ENCODE peak calls at places on chromosomes 12 and 14, in nine cellular contexts. One of them, this sample, is unnamed.

GRCh38 chr14:104421892-104422291 is 157.7 kb upstream of the C14orf180 start:
- DNase-seq in GM23338: no peak
- DNase-seq in heart left ventricle: no peak
- DNase-seq in left ventricle myocardium inferior: no peak
- DNase-seq in breast epithelium: no peak
- DNase-seq in CD8-positive, alpha-beta T cell: no peak
- DNase-seq in tibial artery: no peak
- DNase-seq in tibial nerve: no peak
- DNase-seq in neural progenitor cell: no peak
- DNase-seq in this sample: no peak

GRCh38 chr12:106149096-106149784 is 10.5 kb upstream of the NUAK1 start:
- DNase-seq in breast epithelium: no peak
- DNase-seq in heart left ventricle: no peak
- DNase-seq in GM23338: peak; percentile 69
- DNase-seq in CD8-positive, alpha-beta T cell: no peak
- DNase-seq in left ventricle myocardium inferior: no peak
- DNase-seq in tibial nerve: no peak
- DNase-seq in tibial artery: no peak
- DNase-seq in neural progenitor cell: peak; percentile 33
- DNase-seq in this sample: no peak

GRCh38 chr14:85308531-85309300 is 221.2 kb upstream of the FLRT2 start:
- DNase-seq in tibial nerve: no peak
- DNase-seq in CD8-positive, alpha-beta T cell: no peak
- DNase-seq in breast epithelium: no peak
- DNase-seq in GM23338: no peak
- DNase-seq in tibial artery: no peak
- DNase-seq in heart left ventricle: no peak
- DNase-seq in neural progenitor cell: peak; percentile 2
- DNase-seq in left ventricle myocardium inferior: no peak
- DNase-seq in this sample: no peak

GRCh38 chr12:15979096-15980091 is 68.3 kb downstream of the DERA start:
- DNase-seq in CD8-positive, alpha-beta T cell: no peak
- DNase-seq in tibial nerve: no peak
- DNase-seq in breast epithelium: no peak
- DNase-seq in left ventricle myocardium inferior: no peak
- DNase-seq in neural progenitor cell: peak; percentile 36
- DNase-seq in heart left ventricle: no peak
- DNase-seq in GM23338: peak; percentile 67
- DNase-seq in tibial artery: no peak
- DNase-seq in this sample: no peak

GRCh38 chr12:4118601-4119156 is 154.9 kb upstream of the CCND2 start:
- DNase-seq in left ventricle myocardium inferior: no peak
- DNase-seq in CD8-positive, alpha-beta T cell: no peak
- DNase-seq in breast epithelium: no peak
- DNase-seq in GM23338: no peak
- DNase-seq in heart left ventricle: no peak
- DNase-seq in neural progenitor cell: no peak
- DNase-seq in tibial artery: no peak
- DNase-seq in tibial nerve: no peak
- DNase-seq in this sample: no peak

GRCh38 chr12:121775501-121775900 is 18.0 kb downstream of the RHOF start:
- DNase-seq in GM23338: no peak
- DNase-seq in heart left ventricle: no peak
- DNase-seq in neural progenitor cell: no peak
- DNase-seq in tibial nerve: no peak
- DNase-seq in breast epithelium: no peak
- DNase-seq in CD8-positive, alpha-beta T cell: no peak
- DNase-seq in left ventricle myocardium inferior: no peak
- DNase-seq in tibial artery: no peak
- DNase-seq in this sample: no peak

GRCh38 chr12:38921025-38921677 is 15.8 kb upstream of the CPNE8 start:
- DNase-seq in tibial artery: no peak
- DNase-seq in neural progenitor cell: peak; percentile 72
- DNase-seq in CD8-positive, alpha-beta T cell: no peak
- DNase-seq in heart left ventricle: peak; percentile 12
- DNase-seq in left ventricle myocardium inferior: peak; percentile 22
- DNase-seq in GM23338: peak; percentile 77
- DNase-seq in breast epithelium: peak; percentile 31
- DNase-seq in tibial nerve: peak; percentile 59
- DNase-seq in this sample: no peak

GRCh38 chr12:82880442-82880901 is 193.8 kb downstream of the TMTC2 start:
- DNase-seq in tibial nerve: no peak
- DNase-seq in breast epithelium: no peak
- DNase-seq in CD8-positive, alpha-beta T cell: no peak
- DNase-seq in tibial artery: no peak
- DNase-seq in heart left ventricle: no peak
- DNase-seq in GM23338: no peak
- DNase-seq in neural progenitor cell: peak; percentile 26
- DNase-seq in left ventricle myocardium inferior: no peak
- DNase-seq in this sample: no peak

GRCh38 chr14:92456215-92457017 is 57.2 kb upstream of the RIN3 start:
- DNase-seq in CD8-positive, alpha-beta T cell: no peak
- DNase-seq in left ventricle myocardium inferior: peak; percentile 52
- DNase-seq in GM23338: peak; percentile 87
- DNase-seq in neural progenitor cell: peak; percentile 83
- DNase-seq in tibial artery: no peak
- DNase-seq in breast epithelium: no peak
- DNase-seq in heart left ventricle: peak; percentile 67
- DNase-seq in tibial nerve: peak; percentile 58
- DNase-seq in this sample: no peak

GRCh38 chr12:77578471-77579262 is 252.0 kb upstream of the NAV3 start:
- DNase-seq in tibial artery: no peak
- DNase-seq in left ventricle myocardium inferior: no peak
- DNase-seq in tibial nerve: no peak
- DNase-seq in breast epithelium: no peak
- DNase-seq in neural progenitor cell: no peak
- DNase-seq in heart left ventricle: no peak
- DNase-seq in CD8-positive, alpha-beta T cell: no peak
- DNase-seq in GM23338: no peak
- DNase-seq in this sample: no peak

GRCh38 chr12:54355104-54355815 is 9.0 kb downstream of the GPR84 start:
- DNase-seq in heart left ventricle: no peak
- DNase-seq in GM23338: peak; percentile 78
- DNase-seq in neural progenitor cell: peak; percentile 89
- DNase-seq in CD8-positive, alpha-beta T cell: no peak
- DNase-seq in tibial artery: no peak
- DNase-seq in tibial nerve: no peak
- DNase-seq in breast epithelium: no peak
- DNase-seq in left ventricle myocardium inferior: no peak
- DNase-seq in this sample: no peak

GRCh38 chr12:49198431-49199155 is 9.7 kb upstream of the TUBA1A start:
- DNase-seq in left ventricle myocardium inferior: peak; percentile 45
- DNase-seq in tibial nerve: no peak
- DNase-seq in heart left ventricle: peak; percentile 56
- DNase-seq in neural progenitor cell: peak; percentile 66
- DNase-seq in CD8-positive, alpha-beta T cell: no peak
- DNase-seq in GM23338: peak; percentile 63
- DNase-seq in tibial artery: peak; percentile 53
- DNase-seq in breast epithelium: no peak
- DNase-seq in this sample: no peak

GRCh38 chr14:69716483-69717187 is 50.3 kb upstream of the SRSF5 start:
- DNase-seq in CD8-positive, alpha-beta T cell: no peak
- DNase-seq in tibial nerve: no peak
- DNase-seq in heart left ventricle: no peak
- DNase-seq in breast epithelium: peak; percentile 70
- DNase-seq in GM23338: no peak
- DNase-seq in neural progenitor cell: no peak
- DNase-seq in left ventricle myocardium inferior: peak; percentile 16
- DNase-seq in tibial artery: no peak
- DNase-seq in this sample: no peak

GRCh38 chr14:52848626-52849025 is 57.2 kb upstream of the GNPNAT1 start:
- DNase-seq in GM23338: no peak
- DNase-seq in heart left ventricle: no peak
- DNase-seq in breast epithelium: no peak
- DNase-seq in CD8-positive, alpha-beta T cell: no peak
- DNase-seq in neural progenitor cell: no peak
- DNase-seq in tibial artery: no peak
- DNase-seq in left ventricle myocardium inferior: no peak
- DNase-seq in tibial nerve: no peak
- DNase-seq in this sample: no peak

GRCh38 chr12:63041601-63042000 is 106.7 kb upstream of the PPM1H start:
- DNase-seq in tibial artery: no peak
- DNase-seq in GM23338: no peak
- DNase-seq in CD8-positive, alpha-beta T cell: no peak
- DNase-seq in heart left ventricle: no peak
- DNase-seq in neural progenitor cell: no peak
- DNase-seq in breast epithelium: no peak
- DNase-seq in tibial nerve: no peak
- DNase-seq in left ventricle myocardium inferior: no peak
- DNase-seq in this sample: no peak

GRCh38 chr12:84756961-84757360 is 155.6 kb downstream of the SLC6A15 start:
- DNase-seq in tibial artery: no peak
- DNase-seq in left ventricle myocardium inferior: no peak
- DNase-seq in CD8-positive, alpha-beta T cell: no peak
- DNase-seq in neural progenitor cell: no peak
- DNase-seq in tibial nerve: no peak
- DNase-seq in GM23338: no peak
- DNase-seq in heart left ventricle: no peak
- DNase-seq in breast epithelium: no peak
- DNase-seq in this sample: no peak

GRCh38 chr12:8087666-8088065 is 5.6 kb downstream of the NECAP1 start:
- DNase-seq in heart left ventricle: no peak
- DNase-seq in breast epithelium: no peak
- DNase-seq in left ventricle myocardium inferior: no peak
- DNase-seq in tibial artery: no peak
- DNase-seq in tibial nerve: no peak
- DNase-seq in neural progenitor cell: no peak
- DNase-seq in CD8-positive, alpha-beta T cell: no peak
- DNase-seq in GM23338: no peak
- DNase-seq in this sample: no peak

GRCh38 chr14:102568115-102568614 is 24.3 kb upstream of the RCOR1 start:
- DNase-seq in GM23338: peak; percentile 83
- DNase-seq in left ventricle myocardium inferior: no peak
- DNase-seq in breast epithelium: no peak
- DNase-seq in tibial artery: no peak
- DNase-seq in neural progenitor cell: no peak
- DNase-seq in heart left ventricle: no peak
- DNase-seq in CD8-positive, alpha-beta T cell: peak; percentile 74
- DNase-seq in tibial nerve: no peak
- DNase-seq in this sample: no peak

GRCh38 chr14:37203423-37203822 is 5.7 kb downstream of the MIPOL1 start:
- DNase-seq in left ventricle myocardium inferior: no peak
- DNase-seq in tibial artery: no peak
- DNase-seq in CD8-positive, alpha-beta T cell: no peak
- DNase-seq in tibial nerve: no peak
- DNase-seq in heart left ventricle: no peak
- DNase-seq in breast epithelium: no peak
- DNase-seq in neural progenitor cell: no peak
- DNase-seq in GM23338: no peak
- DNase-seq in this sample: no peak

GRCh38 chr14:92244805-92245204 is 78.2 kb upstream of the SLC24A4 start:
- DNase-seq in tibial nerve: no peak
- DNase-seq in GM23338: no peak
- DNase-seq in tibial artery: no peak
- DNase-seq in CD8-positive, alpha-beta T cell: no peak
- DNase-seq in neural progenitor cell: no peak
- DNase-seq in heart left ventricle: no peak
- DNase-seq in left ventricle myocardium inferior: no peak
- DNase-seq in breast epithelium: no peak
- DNase-seq in this sample: no peak

GRCh38 chr14:67526181-67526580 is 6.9 kb upstream of the PLEKHH1 start:
- DNase-seq in GM23338: no peak
- DNase-seq in heart left ventricle: no peak
- DNase-seq in left ventricle myocardium inferior: no peak
- DNase-seq in breast epithelium: no peak
- DNase-seq in CD8-positive, alpha-beta T cell: no peak
- DNase-seq in neural progenitor cell: no peak
- DNase-seq in tibial nerve: no peak
- DNase-seq in tibial artery: no peak
- DNase-seq in this sample: no peak

GRCh38 chr14:74720526-74720925 is 7.6 kb downstream of the FCF1 start:
- DNase-seq in CD8-positive, alpha-beta T cell: no peak
- DNase-seq in tibial nerve: no peak
- DNase-seq in GM23338: no peak
- DNase-seq in breast epithelium: no peak
- DNase-seq in neural progenitor cell: no peak
- DNase-seq in tibial artery: no peak
- DNase-seq in left ventricle myocardium inferior: no peak
- DNase-seq in heart left ventricle: no peak
- DNase-seq in this sample: no peak

GRCh38 chr12:3842517-3842916 is 30.7 kb downstream of the PARP11 start:
- DNase-seq in tibial artery: no peak
- DNase-seq in tibial nerve: no peak
- DNase-seq in heart left ventricle: no peak
- DNase-seq in left ventricle myocardium inferior: no peak
- DNase-seq in breast epithelium: no peak
- DNase-seq in neural progenitor cell: no peak
- DNase-seq in CD8-positive, alpha-beta T cell: no peak
- DNase-seq in GM23338: no peak
- DNase-seq in this sample: no peak

GRCh38 chr14:95268350-95268749 is 51.4 kb downstream of the CLMN start:
- DNase-seq in tibial nerve: no peak
- DNase-seq in neural progenitor cell: no peak
- DNase-seq in breast epithelium: peak; percentile 2
- DNase-seq in left ventricle myocardium inferior: no peak
- DNase-seq in CD8-positive, alpha-beta T cell: no peak
- DNase-seq in tibial artery: no peak
- DNase-seq in heart left ventricle: no peak
- DNase-seq in GM23338: no peak
- DNase-seq in this sample: no peak
- H3K4me1 ChIP-seq in tibial nerve: peaks cover 12% of the 10 kb centered on the region
- H3K4me1 ChIP-seq in neural progenitor cell: no peaks in the 10 kb centered on the region
- H3K4me1 ChIP-seq in breast epithelium: no peaks in the 10 kb centered on the region
- H3K4me1 ChIP-seq in left ventricle myocardium inferior: peaks cover 18% of the 10 kb centered on the region
- H3K4me1 ChIP-seq in CD8-positive, alpha-beta T cell: no peaks in the 10 kb centered on the region
- H3K4me1 ChIP-seq in tibial artery: no peaks in the 10 kb centered on the region
- H3K4me1 ChIP-seq in heart left ventricle: peaks cover 13% of the 10 kb centered on the region
- H3K4me1 ChIP-seq in GM23338: peaks cover 7% of the 10 kb centered on the region
- H3K4me1 ChIP-seq in this sample: peaks cover 13% of the 10 kb centered on the region

GRCh38 chr12:52285172-52285745 is 6.1 kb downstream of the KRT81 start:
- DNase-seq in heart left ventricle: no peak
- DNase-seq in GM23338: no peak
- DNase-seq in CD8-positive, alpha-beta T cell: no peak
- DNase-seq in tibial nerve: no peak
- DNase-seq in tibial artery: no peak
- DNase-seq in neural progenitor cell: no peak
- DNase-seq in breast epithelium: peak; percentile 15
- DNase-seq in left ventricle myocardium inferior: no peak
- DNase-seq in this sample: no peak
- TF ChIP-seq CTCF in heart left ventricle: no peak
- TF ChIP-seq CTCF in GM23338: no peak
- TF ChIP-seq CTCF in CD8-positive, alpha-beta T cell: no peak
- TF ChIP-seq CTCF in tibial nerve: no peak
- TF ChIP-seq CTCF in tibial artery: no peak
- TF ChIP-seq CTCF in neural progenitor cell: no peak
- TF ChIP-seq CTCF in breast epithelium: no peak
- TF ChIP-seq CTCF in left ventricle myocardium inferior: no peak
- TF ChIP-seq CTCF in this sample: no peak

GRCh38 chr12:92543872-92544271 is 158.9 kb upstream of the PLEKHG7 start:
- DNase-seq in heart left ventricle: no peak
- DNase-seq in GM23338: no peak
- DNase-seq in tibial artery: no peak
- DNase-seq in tibial nerve: no peak
- DNase-seq in CD8-positive, alpha-beta T cell: no peak
- DNase-seq in neural progenitor cell: no peak
- DNase-seq in left ventricle myocardium inferior: no peak
- DNase-seq in breast epithelium: no peak
- DNase-seq in this sample: no peak
- H3K4me1 ChIP-seq in heart left ventricle: peaks cover 41% of the 10 kb centered on the region
- H3K4me1 ChIP-seq in GM23338: no peaks in the 10 kb centered on the region
- H3K4me1 ChIP-seq in tibial artery: peaks cover 6% of the 10 kb centered on the region
- H3K4me1 ChIP-seq in tibial nerve: peaks cover 20% of the 10 kb centered on the region
- H3K4me1 ChIP-seq in CD8-positive, alpha-beta T cell: peaks cover 26% of the 10 kb centered on the region
- H3K4me1 ChIP-seq in neural progenitor cell: peaks cover 15% of the 10 kb centered on the region
- H3K4me1 ChIP-seq in left ventricle myocardium inferior: peaks cover 44% of the 10 kb centered on the region
- H3K4me1 ChIP-seq in breast epithelium: peaks cover 3% of the 10 kb centered on the region
- H3K4me1 ChIP-seq in this sample: peaks cover 31% of the 10 kb centered on the region

GRCh38 chr14:66403183-66403582 is 83.0 kb upstream of the CCDC196 start:
- DNase-seq in CD8-positive, alpha-beta T cell: no peak
- DNase-seq in left ventricle myocardium inferior: no peak
- DNase-seq in GM23338: peak; percentile 52
- DNase-seq in tibial nerve: no peak
- DNase-seq in heart left ventricle: no peak
- DNase-seq in tibial artery: no peak
- DNase-seq in neural progenitor cell: peak; percentile 13
- DNase-seq in breast epithelium: no peak
- DNase-seq in this sample: no peak
- TF ChIP-seq CTCF in CD8-positive, alpha-beta T cell: no peak
- TF ChIP-seq CTCF in left ventricle myocardium inferior: peak; percentile 49
- TF ChIP-seq CTCF in GM23338: peak; percentile 63
- TF ChIP-seq CTCF in tibial nerve: peak; percentile 38
- TF ChIP-seq CTCF in heart left ventricle: peak; percentile 50
- TF ChIP-seq CTCF in tibial artery: peak; percentile 13
- TF ChIP-seq CTCF in neural progenitor cell: peak; percentile 38
- TF ChIP-seq CTCF in breast epithelium: peak; percentile 20
- TF ChIP-seq CTCF in this sample: peak; percentile 28